ENCODE peak calls at places on chromosomes 7 and 10, in four cellular contexts. K is dorsolateral prefrontal cortex, W is body of pancreas, G is colonic mucosa. J is an unnamed sample.

GRCh38 chr10:121155742-121156141 is 304.6 kb downstream of the WDR11 start:
- DNase-seq in K (no peak), W (peak; percentile 34), G (peak; percentile 83), J (no peak)

GRCh38 chr7:42164946-42165345 is 72.1 kb downstream of the GLI3 start:
- DNase-seq in K (no peak), W (no peak), G (no peak), J (no peak)

GRCh38 chr7:105594034-105594433 is 12.7 kb upstream of the EFCAB10 start:
- DNase-seq in K (peak; percentile 18), W (no peak), G (no peak), J (no peak)

GRCh38 chr10:78343266-78343665 is 309.6 kb downstream of the RPS24 start:
- DNase-seq in K (no peak), W (no peak), G (peak; percentile 7), J (no peak)

GRCh38 chr10:130749911-130750310 is 561.6 kb downstream of the TCERG1L start:
- DNase-seq in K (no peak), W (no peak), G (no peak), J (no peak)

GRCh38 chr10:130727766-130728490 is 583.6 kb downstream of the TCERG1L start:
- DNase-seq in K (no peak), W (no peak), G (no peak), J (no peak)

GRCh38 chr10:13337128-13337826 is 10.8 kb downstream of the SEPHS1 start:
- DNase-seq in K (no peak), W (no peak), G (no peak), J (no peak)

GRCh38 chr10:128704716-128705115 is 578.5 kb upstream of the MKI67 start:
- DNase-seq in K (no peak), W (no peak), G (no peak), J (no peak)

GRCh38 chr10:30862486-30862885 is 169.2 kb downstream of the ZNF438 start:
- DNase-seq in K (no peak), W (no peak), G (no peak), J (peak; percentile 92)

GRCh38 chr10:68831961-68832455 is 4.7 kb downstream of the STOX1 start:
- DNase-seq in K (no peak), W (no peak), G (no peak), J (no peak)

GRCh38 chr10:28566458-28566857 is 33.5 kb downstream of the WAC start:
- DNase-seq in K (no peak), W (no peak), G (no peak), J (peak; percentile 11)

GRCh38 chr10:46547881-46548780 is 8.3 kb downstream of the GPRIN2 start:
- DNase-seq in K (peak; percentile 9), W (peak; percentile 1), G (peak; percentile 19), J (no peak)
- TF ChIP-seq CTCF in K (no peak), W (no peak), G (no peak), J (no peak)

DNA sequence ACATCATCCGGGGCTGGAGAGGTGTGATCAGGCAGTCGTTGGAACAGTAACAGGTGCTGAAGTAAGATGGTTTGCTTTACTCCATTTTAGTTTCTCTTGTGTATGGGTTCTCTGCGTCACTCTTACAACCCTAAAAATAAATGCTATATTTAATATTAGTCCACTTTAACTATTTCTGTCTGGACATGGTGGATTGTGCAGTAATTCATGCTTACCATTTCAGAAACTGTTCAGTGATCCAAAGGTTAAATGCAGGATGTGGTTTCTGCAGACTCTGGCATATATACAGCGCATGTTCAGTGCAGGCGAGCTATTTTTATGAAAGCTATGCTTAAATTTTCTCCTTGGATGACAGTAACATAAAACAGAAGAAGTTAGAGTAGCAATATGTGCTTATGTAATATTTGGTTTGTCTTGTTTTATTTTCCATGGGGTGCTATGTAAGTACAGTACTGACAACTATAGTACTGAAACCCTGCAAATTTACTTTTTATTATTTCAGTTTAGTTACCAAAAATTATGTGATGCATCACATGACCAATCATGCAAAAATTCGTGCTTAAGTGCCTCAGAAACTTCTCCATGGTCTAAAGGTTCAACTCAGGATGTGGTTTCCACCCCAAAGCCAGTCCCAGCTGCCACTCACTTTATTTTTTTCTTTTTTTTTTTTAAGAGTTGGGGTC is 46.6 kb upstream of the GRID1 start:
- DNase-seq in K (no peak), W (no peak), G (no peak), J (no peak)
- H3K4me3 ChIP-seq in K (no peak overlapping the region), W (no peak overlapping the region), G (no peak overlapping the region), J (no peak overlapping the region)

DNA sequence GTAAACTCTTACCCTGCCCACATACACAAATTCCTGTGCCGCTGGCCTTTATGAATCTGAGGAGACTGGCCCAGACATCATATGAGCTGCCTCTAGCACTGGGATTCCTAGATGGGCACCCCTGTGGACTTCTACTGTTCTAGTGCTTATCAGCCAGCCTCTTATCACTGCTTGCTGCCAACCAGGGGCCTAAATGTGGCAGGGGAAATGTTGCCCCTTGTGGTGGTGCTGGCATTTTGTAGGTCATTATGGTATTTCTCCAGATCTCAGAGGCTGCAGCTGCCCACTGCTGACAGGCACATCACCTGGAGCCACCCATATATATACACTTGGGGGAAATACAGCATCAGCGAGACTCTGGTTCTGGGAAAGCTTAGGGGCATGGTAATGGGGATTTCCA is 5.4 kb downstream of the SFR1 start:
- DNase-seq in K (no peak), W (peak; percentile 7), G (no peak), J (no peak)
- TF ChIP-seq CTCF in K (no peak), W (no peak), G (no peak), J (peak; percentile 11)

GRCh38 chr10:124746992-124747391 is 2.8 kb upstream of the FAM53B start:
- DNase-seq in K (no peak), W (no peak), G (no peak), J (no peak)

GRCh38 chr10:124744688-124745055 is 494 bp upstream of the FAM53B start:
- DNase-seq in K (no peak), W (no peak), G (no peak), J (peak; percentile 62)

GRCh38 chr10:124745678-124746077 is 1.5 kb upstream of the FAM53B start:
- DNase-seq in K (no peak), W (peak; percentile 32), G (peak; percentile 35), J (peak; percentile 81)

GRCh38 chr10:124744047-124744687 is at the start of gene FAM53B:
- DNase-seq in K (peak; percentile 74), W (peak; percentile 84), G (peak; percentile 84), J (peak; percentile 66)

GRCh38 chr10:124745257-124745656 is 1.1 kb upstream of the FAM53B start:
- DNase-seq in K (no peak), W (no peak), G (no peak), J (no peak)
- H3K4me3 ChIP-seq in K (no peak overlapping the region), W (no peak overlapping the region), G (no peak overlapping the region), J (no peak overlapping the region)

DNA sequence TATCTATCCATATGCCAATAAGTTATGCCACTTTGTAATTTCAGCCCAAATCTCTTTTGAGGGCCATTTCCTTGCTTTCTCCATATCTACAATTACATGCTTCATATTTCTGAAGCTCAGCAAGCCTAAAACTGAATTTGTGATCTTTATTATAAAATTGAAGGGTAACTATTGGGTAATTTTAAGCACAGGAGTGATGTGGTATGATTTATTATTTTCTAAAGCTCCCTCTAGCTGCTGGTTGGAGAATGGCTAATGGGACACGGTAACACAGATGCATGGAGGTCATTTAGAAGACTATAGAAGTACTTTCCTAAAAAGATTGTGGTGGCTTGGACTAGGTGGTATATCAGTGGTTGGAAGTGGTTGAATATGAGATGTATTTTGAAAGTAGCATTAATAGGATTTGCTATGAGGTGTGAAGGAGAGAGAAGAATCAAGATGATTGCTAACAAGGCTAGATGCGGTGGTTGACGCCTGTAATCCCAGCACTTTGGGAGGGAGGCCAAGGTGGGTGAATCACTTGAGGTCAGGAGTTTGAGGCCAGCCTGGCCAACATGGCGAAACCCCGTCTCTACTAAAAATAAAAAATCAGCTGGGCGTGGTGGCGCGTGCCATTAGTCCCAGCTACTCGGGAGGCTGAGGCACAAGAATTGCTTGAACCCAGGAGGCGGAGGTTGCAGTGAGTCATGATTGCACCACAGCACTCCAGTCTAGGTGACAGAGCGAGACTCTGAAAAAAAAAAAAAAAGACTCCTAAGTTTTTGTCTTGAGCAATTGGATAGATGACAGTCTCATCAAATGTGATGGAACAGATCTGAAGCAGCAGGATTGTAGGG is 13.9 kb downstream of the KLHDC10 start:
- DNase-seq in K (no peak), W (no peak), G (no peak), J (peak; percentile 78)
- TF ChIP-seq CTCF in K (peak; percentile 46), W (peak; percentile 43), G (peak; percentile 34), J (peak; percentile 47)

GRCh38 chr10:124474502-124475070 is 13.0 kb downstream of the LHPP start:
- DNase-seq in K (no peak), W (no peak), G (no peak), J (no peak)

GRCh38 chr10:124476043-124476725 is 14.6 kb downstream of the LHPP start:
- DNase-seq in K (no peak), W (no peak), G (no peak), J (no peak)

GRCh38 chr10:124480860-124481259 is 19.2 kb downstream of the LHPP start:
- DNase-seq in K (no peak), W (no peak), G (no peak), J (no peak)

GRCh38 chr10:124478517-124478916 is 16.9 kb downstream of the LHPP start:
- DNase-seq in K (no peak), W (no peak), G (no peak), J (no peak)

DNA sequence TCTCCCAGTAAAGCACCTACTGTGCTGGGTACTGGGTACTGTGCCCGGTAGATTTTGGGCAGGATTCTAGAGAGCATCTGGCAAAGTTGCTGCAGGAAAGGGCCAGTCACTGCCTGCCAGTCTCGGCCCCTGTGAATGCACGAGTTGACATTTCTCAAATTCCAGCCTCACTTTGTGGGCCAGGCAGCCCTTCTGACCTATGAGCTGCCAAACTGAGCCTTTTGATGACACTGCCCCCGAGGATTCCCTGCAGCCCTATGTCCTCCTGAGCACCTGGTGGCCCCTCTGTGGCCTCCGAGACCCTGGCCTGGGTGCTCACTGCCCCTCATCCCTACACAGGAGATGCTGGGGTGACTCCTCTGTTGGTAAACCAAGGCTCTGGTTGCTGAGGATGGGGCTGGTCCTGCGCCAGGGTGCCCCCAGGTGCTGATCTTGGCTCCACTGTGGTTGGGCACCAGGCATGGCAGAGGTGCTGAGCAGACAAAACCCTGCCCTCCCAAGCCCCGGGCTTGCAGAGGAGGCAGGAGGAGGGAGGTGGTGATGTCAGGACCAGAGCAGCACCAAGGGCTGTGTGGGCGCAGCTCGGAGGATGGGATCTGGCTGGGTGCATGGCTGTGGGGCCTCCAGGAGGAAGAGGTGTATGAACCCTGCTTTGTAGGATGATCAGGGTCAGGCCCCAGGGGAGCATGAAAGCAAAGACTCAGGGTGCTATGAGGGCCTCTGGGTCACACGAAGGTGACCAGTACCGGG is 16.2 kb downstream of the LHPP start:
- DNase-seq in K (no peak), W (no peak), G (no peak), J (no peak)
- H3K4me3 ChIP-seq in K (no peak overlapping the region), W (no peak overlapping the region), G (no peak overlapping the region), J (no peak overlapping the region)

GRCh38 chr7:37901236-37901827 is 15.3 kb downstream of the SFRP4 start:
- DNase-seq in K (no peak), W (peak; percentile 6), G (no peak), J (peak; percentile 57)
- TF ChIP-seq CTCF in K (peak; percentile 75), W (peak; percentile 45), G (peak; percentile 38), J (peak; percentile 54)